ENCODE peak calls at places on chromosomes 1 and 21, in seven cellular contexts. One of them, this sample, is unnamed.

GRCh38 chr1:32933742-32934322 is 30.8 kb downstream of the RNF19B start:
- DNase-seq in GM13976: no peak
- DNase-seq in kidney: no peak
- DNase-seq in neural crest cell: no peak
- DNase-seq in lower lobe of right lung: no peak
- DNase-seq in left ventricle myocardium inferior: no peak
- DNase-seq in GM13977: no peak
- DNase-seq in this sample: no peak

GRCh38 chr1:43229831-43230780 is 39.7 kb upstream of the TMEM125 start:
- DNase-seq in GM13976: no peak
- DNase-seq in kidney: no peak
- DNase-seq in neural crest cell: no peak
- DNase-seq in lower lobe of right lung: no peak
- DNase-seq in left ventricle myocardium inferior: no peak
- DNase-seq in GM13977: no peak
- DNase-seq in this sample: no peak

GRCh38 chr21:46092026-46092764 is 5.7 kb upstream of the COL6A2 start:
- DNase-seq in GM13976: no peak
- DNase-seq in kidney: peak
- DNase-seq in neural crest cell: no peak
- DNase-seq in lower lobe of right lung: no peak
- DNase-seq in left ventricle myocardium inferior: peak
- DNase-seq in GM13977: no peak
- DNase-seq in this sample: no peak

GRCh38 chr1:233448290-233448689 is 120.8 kb downstream of the MAP3K21 start:
- DNase-seq in GM13976: no peak
- DNase-seq in kidney: no peak
- DNase-seq in neural crest cell: no peak
- DNase-seq in lower lobe of right lung: no peak
- DNase-seq in left ventricle myocardium inferior: no peak
- DNase-seq in GM13977: no peak
- DNase-seq in this sample: no peak

GRCh38 chr1:38000529-38001453 is 4.5 kb downstream of the FHL3 start:
- DNase-seq in GM13976: peak
- DNase-seq in kidney: peak
- DNase-seq in neural crest cell: no peak
- DNase-seq in lower lobe of right lung: no peak
- DNase-seq in left ventricle myocardium inferior: peak
- DNase-seq in GM13977: no peak
- DNase-seq in this sample: no peak

GRCh38 chr1:205612104-205612503 is 19.7 kb downstream of the ELK4 start:
- DNase-seq in GM13976: no peak
- DNase-seq in kidney: no peak
- DNase-seq in neural crest cell: no peak
- DNase-seq in lower lobe of right lung: no peak
- DNase-seq in left ventricle myocardium inferior: no peak
- DNase-seq in GM13977: no peak
- DNase-seq in this sample: no peak

GRCh38 chr1:113868387-113869083 is 3.0 kb downstream of the PTPN22 start:
- DNase-seq in GM13976: no peak
- DNase-seq in kidney: no peak
- DNase-seq in neural crest cell: no peak
- DNase-seq in lower lobe of right lung: no peak
- DNase-seq in left ventricle myocardium inferior: no peak
- DNase-seq in GM13977: no peak
- DNase-seq in this sample: no peak

GRCh38 chr1:240230821-240231220 is 139.1 kb downstream of the FMN2 start:
- DNase-seq in GM13976: no peak
- DNase-seq in kidney: no peak
- DNase-seq in neural crest cell: no peak
- DNase-seq in lower lobe of right lung: no peak
- DNase-seq in left ventricle myocardium inferior: no peak
- DNase-seq in GM13977: no peak
- DNase-seq in this sample: no peak

GRCh38 chr1:223811634-223812101 is 34.1 kb downstream of the TP53BP2 start:
- DNase-seq in GM13976: peak
- DNase-seq in kidney: no peak
- DNase-seq in neural crest cell: no peak
- DNase-seq in lower lobe of right lung: no peak
- DNase-seq in left ventricle myocardium inferior: no peak
- DNase-seq in GM13977: no peak
- DNase-seq in this sample: no peak

GRCh38 chr1:7642418-7642704 is 128.7 kb upstream of the VAMP3 start:
- DNase-seq in GM13976: no peak
- DNase-seq in kidney: peak
- DNase-seq in neural crest cell: no peak
- DNase-seq in lower lobe of right lung: no peak
- DNase-seq in left ventricle myocardium inferior: no peak
- DNase-seq in GM13977: no peak
- DNase-seq in this sample: no peak

GRCh38 chr1:19690342-19690741 is 25.7 kb downstream of the HTR6 start:
- DNase-seq in GM13976: no peak
- DNase-seq in kidney: no peak
- DNase-seq in neural crest cell: no peak
- DNase-seq in lower lobe of right lung: no peak
- DNase-seq in left ventricle myocardium inferior: no peak
- DNase-seq in GM13977: no peak
- DNase-seq in this sample: no peak

GRCh38 chr1:154420172-154420571 is 15.0 kb downstream of the IL6R start:
- DNase-seq in GM13976: peak
- DNase-seq in kidney: peak
- DNase-seq in neural crest cell: no peak
- DNase-seq in lower lobe of right lung: peak
- DNase-seq in left ventricle myocardium inferior: peak
- DNase-seq in GM13977: no peak
- DNase-seq in this sample: peak

GRCh38 chr1:8017495-8018310 is 8.4 kb downstream of the ERRFI1 start:
- DNase-seq in GM13976: no peak
- DNase-seq in kidney: no peak
- DNase-seq in neural crest cell: no peak
- DNase-seq in lower lobe of right lung: no peak
- DNase-seq in left ventricle myocardium inferior: no peak
- DNase-seq in GM13977: no peak
- DNase-seq in this sample: no peak

GRCh38 chr1:43423672-43424550 is 29.8 kb downstream of the HYI start:
- DNase-seq in GM13976: no peak
- DNase-seq in kidney: no peak
- DNase-seq in neural crest cell: no peak
- DNase-seq in lower lobe of right lung: no peak
- DNase-seq in left ventricle myocardium inferior: no peak
- DNase-seq in GM13977: no peak
- DNase-seq in this sample: no peak

GRCh38 chr21:45430521-45431501 is 25.8 kb downstream of the COL18A1 start:
- DNase-seq in GM13976: no peak
- DNase-seq in kidney: peak
- DNase-seq in neural crest cell: no peak
- DNase-seq in lower lobe of right lung: no peak
- DNase-seq in left ventricle myocardium inferior: no peak
- DNase-seq in GM13977: no peak
- DNase-seq in this sample: no peak

GRCh38 chr1:180230416-180230790 is 339 bp downstream of the LHX4 start:
- DNase-seq in GM13976: peak
- DNase-seq in kidney: no peak
- DNase-seq in neural crest cell: no peak
- DNase-seq in lower lobe of right lung: no peak
- DNase-seq in left ventricle myocardium inferior: no peak
- DNase-seq in GM13977: peak
- DNase-seq in this sample: no peak

GRCh38 chr1:90707363-90707710 is 9.8 kb downstream of the BARHL2 start:
- DNase-seq in GM13976: peak
- DNase-seq in kidney: peak
- DNase-seq in neural crest cell: no peak
- DNase-seq in lower lobe of right lung: peak
- DNase-seq in left ventricle myocardium inferior: no peak
- DNase-seq in GM13977: peak
- DNase-seq in this sample: peak

DNA sequence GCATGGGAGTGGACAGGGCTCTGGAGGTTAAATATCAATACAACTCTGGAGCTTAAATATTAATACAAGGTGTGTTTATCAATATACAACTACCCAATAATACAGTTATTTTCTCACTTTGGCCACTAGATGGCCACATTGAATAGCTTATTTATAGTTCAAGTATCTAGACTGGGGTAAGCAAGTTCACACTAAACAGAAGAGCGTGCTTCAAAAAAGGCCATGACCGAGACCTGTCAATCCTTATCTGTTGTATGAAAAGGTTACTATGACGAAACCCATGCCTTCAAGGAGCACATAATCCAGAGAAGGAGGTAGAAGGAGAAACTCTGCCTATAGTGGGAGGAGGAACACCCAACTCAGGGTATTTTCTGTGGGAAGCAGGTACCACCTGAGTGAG is 29.1 kb downstream of the CHML start:
- DNase-seq in GM13976: peak
- DNase-seq in kidney: no peak
- DNase-seq in neural crest cell: no peak
- DNase-seq in lower lobe of right lung: no peak
- DNase-seq in left ventricle myocardium inferior: no peak
- DNase-seq in GM13977: peak
- DNase-seq in this sample: peak
- TF ChIP-seq CTCF in GM13976: peak
- TF ChIP-seq CTCF in kidney: peak
- TF ChIP-seq CTCF in neural crest cell: peak
- TF ChIP-seq CTCF in lower lobe of right lung: peak
- TF ChIP-seq CTCF in left ventricle myocardium inferior: peak
- TF ChIP-seq CTCF in GM13977: peak
- TF ChIP-seq CTCF in this sample: no peak

GRCh38 chr1:41483960-41484844 is at the start of gene EDN2:
- DNase-seq in GM13976: no peak
- DNase-seq in kidney: peak
- DNase-seq in neural crest cell: no peak
- DNase-seq in lower lobe of right lung: peak
- DNase-seq in left ventricle myocardium inferior: peak
- DNase-seq in GM13977: peak
- DNase-seq in this sample: no peak
- TF ChIP-seq CTCF in GM13976: peak
- TF ChIP-seq CTCF in kidney: peak
- TF ChIP-seq CTCF in neural crest cell: peak
- TF ChIP-seq CTCF in lower lobe of right lung: peak
- TF ChIP-seq CTCF in left ventricle myocardium inferior: peak
- TF ChIP-seq CTCF in GM13977: peak
- TF ChIP-seq CTCF in this sample: no peak

GRCh38 chr1:63779338-63779819 is 5.6 kb downstream of the ROR1 start:
- DNase-seq in GM13976: no peak
- DNase-seq in kidney: no peak
- DNase-seq in neural crest cell: no peak
- DNase-seq in lower lobe of right lung: no peak
- DNase-seq in left ventricle myocardium inferior: no peak
- DNase-seq in GM13977: no peak
- DNase-seq in this sample: no peak
- TF ChIP-seq CTCF in GM13976: no peak
- TF ChIP-seq CTCF in kidney: no peak
- TF ChIP-seq CTCF in neural crest cell: no peak
- TF ChIP-seq CTCF in lower lobe of right lung: no peak
- TF ChIP-seq CTCF in left ventricle myocardium inferior: no peak
- TF ChIP-seq CTCF in GM13977: no peak
- TF ChIP-seq CTCF in this sample: no peak

DNA sequence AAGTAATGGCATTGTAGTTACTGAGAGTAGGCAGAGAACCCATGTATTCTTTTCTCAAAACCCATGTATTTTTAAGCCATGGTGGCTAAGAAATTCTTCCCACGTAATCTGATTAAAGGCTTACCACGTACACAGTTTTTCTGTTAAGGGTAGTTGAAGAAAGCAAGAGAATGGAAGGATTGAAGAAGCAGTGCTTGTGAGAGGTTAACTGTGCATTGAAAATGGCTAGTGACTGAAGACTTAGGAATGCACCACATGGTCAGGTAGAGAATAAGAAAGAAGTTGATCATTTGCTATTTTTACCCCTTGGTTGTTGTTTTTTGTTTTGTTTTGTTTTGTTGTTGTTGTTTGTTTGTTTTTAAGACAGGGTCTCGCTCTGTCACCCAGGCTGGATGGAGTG is 178.9 kb upstream of the SNX7 start:
- DNase-seq in GM13976: no peak
- DNase-seq in kidney: no peak
- DNase-seq in neural crest cell: no peak
- DNase-seq in lower lobe of right lung: no peak
- DNase-seq in left ventricle myocardium inferior: no peak
- DNase-seq in GM13977: no peak
- DNase-seq in this sample: no peak
- TF ChIP-seq CTCF in GM13976: no peak
- TF ChIP-seq CTCF in kidney: no peak
- TF ChIP-seq CTCF in neural crest cell: no peak
- TF ChIP-seq CTCF in lower lobe of right lung: no peak
- TF ChIP-seq CTCF in left ventricle myocardium inferior: no peak
- TF ChIP-seq CTCF in GM13977: no peak
- TF ChIP-seq CTCF in this sample: no peak

DNA sequence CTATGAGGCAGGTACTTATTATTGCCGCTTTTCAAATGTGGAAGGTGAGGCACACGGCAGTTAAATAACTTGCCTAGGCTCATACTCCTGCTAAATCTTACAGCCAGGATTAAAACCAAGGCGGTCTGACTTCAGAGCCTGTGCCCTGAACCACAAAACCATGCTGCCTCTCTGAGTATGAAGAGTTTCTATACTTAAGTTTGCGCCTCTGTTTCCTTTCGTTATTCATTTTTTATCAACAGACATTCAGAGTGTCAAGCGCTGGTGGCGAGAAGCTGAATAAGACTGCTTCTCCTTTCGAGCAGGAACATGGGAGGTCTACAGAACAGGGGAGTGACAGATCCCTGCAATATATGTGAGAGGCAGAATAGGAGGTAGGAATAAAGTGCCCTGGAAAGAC is 96.0 kb upstream of the DUSP10 start:
- DNase-seq in GM13976: no peak
- DNase-seq in kidney: no peak
- DNase-seq in neural crest cell: no peak
- DNase-seq in lower lobe of right lung: no peak
- DNase-seq in left ventricle myocardium inferior: no peak
- DNase-seq in GM13977: no peak
- DNase-seq in this sample: peak
- TF ChIP-seq CTCF in GM13976: no peak
- TF ChIP-seq CTCF in kidney: no peak
- TF ChIP-seq CTCF in neural crest cell: no peak
- TF ChIP-seq CTCF in lower lobe of right lung: no peak
- TF ChIP-seq CTCF in left ventricle myocardium inferior: no peak
- TF ChIP-seq CTCF in GM13977: no peak
- TF ChIP-seq CTCF in this sample: no peak

DNA sequence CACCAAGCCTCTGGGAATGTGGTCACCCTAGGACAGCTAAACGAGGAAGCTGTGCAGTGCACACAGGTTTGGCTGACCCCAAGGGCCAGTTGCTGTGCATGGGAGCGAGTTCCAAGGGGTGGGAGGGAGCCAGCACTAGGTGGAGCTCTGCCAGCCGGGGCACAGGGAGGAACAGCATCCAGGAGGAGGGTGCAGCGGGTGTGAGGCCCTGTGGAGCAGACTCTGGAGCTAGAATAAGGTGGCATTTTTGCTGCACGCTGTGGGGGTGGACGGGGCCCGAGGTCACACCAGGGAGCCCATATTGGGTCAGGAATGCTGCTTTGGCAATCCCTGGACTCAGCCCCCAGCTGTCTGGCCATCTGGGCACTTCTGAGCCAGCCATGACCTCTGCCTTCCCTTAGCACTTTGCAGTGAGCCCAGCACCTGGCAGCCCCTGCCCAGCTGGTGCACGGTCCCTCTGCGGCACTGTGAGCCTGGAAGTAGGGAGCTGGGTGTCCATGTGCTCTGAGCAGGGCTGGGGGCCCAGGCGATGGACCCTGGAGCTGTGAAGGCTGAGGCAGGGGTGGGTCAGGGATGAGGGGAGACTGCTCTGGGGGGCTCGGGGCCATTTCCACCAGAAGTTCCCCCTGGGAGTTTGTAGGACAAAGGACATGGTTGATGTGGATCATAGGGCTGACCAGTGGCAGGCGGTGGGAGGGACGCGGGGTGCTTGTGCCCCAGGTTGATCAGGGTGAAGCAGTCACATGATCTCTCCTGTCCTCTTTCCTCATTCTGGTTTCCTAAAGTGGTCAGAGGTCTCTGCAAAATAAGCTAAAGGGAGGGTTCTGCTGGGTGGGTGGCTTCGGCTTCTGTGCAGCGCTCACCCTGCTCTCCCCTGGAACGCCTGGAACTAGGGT is 8.9 kb downstream of the PDXK start:
- DNase-seq in GM13976: no peak
- DNase-seq in kidney: peak
- DNase-seq in neural crest cell: no peak
- DNase-seq in lower lobe of right lung: peak
- DNase-seq in left ventricle myocardium inferior: peak
- DNase-seq in GM13977: no peak
- DNase-seq in this sample: no peak
- TF ChIP-seq CTCF in GM13976: no peak
- TF ChIP-seq CTCF in kidney: no peak
- TF ChIP-seq CTCF in neural crest cell: no peak
- TF ChIP-seq CTCF in lower lobe of right lung: no peak
- TF ChIP-seq CTCF in left ventricle myocardium inferior: peak
- TF ChIP-seq CTCF in GM13977: no peak
- TF ChIP-seq CTCF in this sample: no peak